ENCODE peak calls at places on chromosomes 7 and 10, in eight cellular contexts. M, D, I, B, A, Z, X and V are unnamed samples.

GRCh38 chr7:40827217-40828085 is 692.6 kb downstream of the SUGCT start:
- DNase-seq in M (no peak), D (no peak), I (no peak), B (no peak), A (no peak), Z (no peak), X (no peak), V (peak)

GRCh38 chr7:2633538-2634264 is 1.9 kb downstream of the TTYH3 start:
- DNase-seq in M (no peak), D (peak), I (no peak), B (peak), A (no peak), Z (peak), X (no peak), V (peak)

GRCh38 chr7:133753513-133753912 is 373.6 kb upstream of the LRGUK start:
- DNase-seq in M (no peak), D (no peak), I (no peak), B (no peak), A (no peak), Z (no peak), X (no peak), V (no peak)

GRCh38 chr10:60817135-60817805 is 39.0 kb downstream of the CDK1 start:
- DNase-seq in M (no peak), D (no peak), I (no peak), B (no peak), A (no peak), Z (no peak), X (no peak), V (peak)

GRCh38 chr10:3782456-3783312 is 2.3 kb downstream of the KLF6 start:
- DNase-seq in M (peak), D (peak), I (peak), B (peak), A (peak), Z (peak), X (peak), V (peak)

GRCh38 chr7:133051066-133051465 is 30.8 kb downstream of the CHCHD3 start:
- DNase-seq in M (no peak), D (no peak), I (no peak), B (no peak), A (no peak), Z (no peak), X (no peak), V (no peak)

GRCh38 chr7:2717293-2717904 is 29.4 kb downstream of the AMZ1 start:
- DNase-seq in M (no peak), D (no peak), I (no peak), B (no peak), A (no peak), Z (no peak), X (peak), V (no peak)

GRCh38 chr10:35025916-35026315 is 64.2 kb downstream of the CUL2 start:
- DNase-seq in M (no peak), D (no peak), I (no peak), B (no peak), A (no peak), Z (no peak), X (no peak), V (peak)

GRCh38 chr7:26102176-26102575 is 49.8 kb upstream of the NFE2L3 start:
- DNase-seq in M (no peak), D (no peak), I (no peak), B (no peak), A (no peak), Z (no peak), X (no peak), V (no peak)

GRCh38 chr7:40329601-40330153 is 194.9 kb downstream of the SUGCT start:
- DNase-seq in M (no peak), D (no peak), I (no peak), B (no peak), A (no peak), Z (no peak), X (peak), V (peak)

GRCh38 chr10:91313761-91314520 is 93.5 kb downstream of the PCGF5 start:
- DNase-seq in M (no peak), D (no peak), I (no peak), B (no peak), A (no peak), Z (no peak), X (no peak), V (peak)

GRCh38 chr10:31320179-31320597 is 1.2 kb downstream of the ZEB1 start:
- DNase-seq in M (peak), D (peak), I (no peak), B (peak), A (peak), Z (peak), X (peak), V (no peak)

GRCh38 chr7:121544726-121545125 is 148.6 kb upstream of the FAM3C start:
- DNase-seq in M (no peak), D (no peak), I (peak), B (no peak), A (no peak), Z (no peak), X (no peak), V (peak)

GRCh38 chr7:75866497-75867389 is 12.1 kb upstream of the RHBDD2 start:
- DNase-seq in M (peak), D (peak), I (no peak), B (peak), A (peak), Z (peak), X (peak), V (peak)

GRCh38 chr10:124629410-124629809 is 114.8 kb downstream of the FAM53B start:
- DNase-seq in M (no peak), D (no peak), I (no peak), B (no peak), A (no peak), Z (no peak), X (no peak), V (no peak)

GRCh38 chr10:14954934-14955333 is 1.0 kb upstream of the DCLRE1C start:
- DNase-seq in M (no peak), D (no peak), I (no peak), B (no peak), A (no peak), Z (no peak), X (no peak), V (no peak)

GRCh38 chr10:24938076-24938475 is 14.3 kb downstream of the PRTFDC1 start:
- DNase-seq in M (no peak), D (no peak), I (no peak), B (no peak), A (no peak), Z (no peak), X (no peak), V (no peak)

GRCh38 chr10:21134645-21135395 is 237.7 kb upstream of the NEBL start:
- DNase-seq in M (no peak), D (no peak), I (no peak), B (no peak), A (no peak), Z (no peak), X (no peak), V (no peak)

GRCh38 chr10:11823989-11824346 is 812 bp downstream of the PROSER2 start:
- DNase-seq in M (no peak), D (no peak), I (no peak), B (no peak), A (no peak), Z (no peak), X (no peak), V (no peak)

GRCh38 chr7:17144313-17144712 is 154.1 kb upstream of the AHR start:
- DNase-seq in M (peak), D (peak), I (no peak), B (peak), A (peak), Z (peak), X (no peak), V (peak)

GRCh38 chr10:2508971-2509605 is 558.3 kb upstream of the PFKP start:
- DNase-seq in M (no peak), D (no peak), I (no peak), B (no peak), A (no peak), Z (no peak), X (no peak), V (peak)

GRCh38 chr10:121572857-121573540 is 25.2 kb downstream of the FGFR2 start:
- DNase-seq in M (no peak), D (no peak), I (no peak), B (no peak), A (no peak), Z (no peak), X (no peak), V (no peak)

GRCh38 chr10:74194545-74194944 is 43.5 kb downstream of the ADK start:
- DNase-seq in M (no peak), D (no peak), I (no peak), B (no peak), A (no peak), Z (no peak), X (no peak), V (no peak)

GRCh38 chr7:158272509-158273137 is 315.0 kb downstream of the PTPRN2 start:
- DNase-seq in M (no peak), D (no peak), I (no peak), B (no peak), A (no peak), Z (peak), X (no peak), V (no peak)

GRCh38 chr7:130273081-130273699 is 6.5 kb downstream of the CPA2 start:
- DNase-seq in M (no peak), D (no peak), I (no peak), B (peak), A (no peak), Z (no peak), X (no peak), V (no peak)

GRCh38 chr7:95440394-95441038 is 5.7 kb upstream of the PON2 start:
- DNase-seq in M (no peak), D (no peak), I (no peak), B (no peak), A (no peak), Z (no peak), X (no peak), V (no peak)

GRCh38 chr10:57919864-57920263 is 347.8 kb downstream of the IPMK start:
- DNase-seq in M (no peak), D (no peak), I (no peak), B (no peak), A (no peak), Z (no peak), X (no peak), V (no peak)

GRCh38 chr10:78852856-78853255 is 215.9 kb upstream of the ZMIZ1 start:
- DNase-seq in M (no peak), D (no peak), I (peak), B (peak), A (no peak), Z (no peak), X (no peak), V (no peak)

GRCh38 chr7:79523426-79523825 is 70.0 kb upstream of the MAGI2 start:
- DNase-seq in M (no peak), D (no peak), I (no peak), B (no peak), A (no peak), Z (no peak), X (no peak), V (no peak)

GRCh38 chr10:69411476-69411875 is 5.2 kb downstream of the TACR2 start:
- DNase-seq in M (no peak), D (no peak), I (no peak), B (no peak), A (no peak), Z (no peak), X (no peak), V (no peak)

GRCh38 chr7:55178863-55179773 is 160.3 kb downstream of the EGFR start:
- DNase-seq in M (no peak), D (no peak), I (no peak), B (no peak), A (no peak), Z (no peak), X (no peak), V (no peak)

GRCh38 chr10:78053201-78053868 is 19.7 kb downstream of the RPS24 start:
- DNase-seq in M (no peak), D (no peak), I (no peak), B (no peak), A (no peak), Z (no peak), X (no peak), V (peak)

GRCh38 chr10:36624551-36625100 is 500.8 kb upstream of the ANKRD30A start:
- DNase-seq in M (no peak), D (no peak), I (no peak), B (no peak), A (no peak), Z (no peak), X (no peak), V (no peak)